ENCODE peak calls at places on chromosomes 5 and 9, in ten cellular contexts. X is A549, Z is prostate gland, E is ovary, I is sigmoid colon, Y is left ventricle myocardium inferior, N is tibial artery, H is fibroblast of lung, B is thyroid gland, L is pancreas. A is an unnamed sample.

GRCh38 chr9:72441296-72442211 is 76.5 kb upstream of the ZFAND5 start:
- DNase-seq in H (no peak), Y (no peak), X (peak; percentile 40), B (no peak), I (no peak), E (no peak), Z (no peak), N (no peak), L (no peak), A (no peak)

GRCh38 chr9:33884856-33885701 is 68.1 kb downstream of the UBE2R2 start:
- DNase-seq in N (no peak), E (peak; percentile 36), H (peak; percentile 64), B (peak; percentile 69), Z (peak; percentile 13), L (peak; percentile 33), Y (no peak), I (no peak), X (no peak), A (no peak)

GRCh38 chr9:36936498-36936831 is 97.6 kb downstream of the PAX5 start:
- DNase-seq in I (no peak), N (no peak), L (no peak), E (no peak), H (no peak), B (no peak), Y (no peak), Z (no peak), X (no peak), A (no peak)

GRCh38 chr9:114098021-114098659 is 952 bp downstream of the KIF12 start:
- DNase-seq in I (no peak), Z (peak; percentile 27), B (peak; percentile 80), E (no peak), Y (no peak), H (no peak), X (peak; percentile 75), L (peak; percentile 72), N (peak; percentile 62), A (no peak)

GRCh38 chr5:129656952-129657351 is 90.9 kb upstream of the MINAR2 start:
- DNase-seq in I (no peak), N (no peak), Z (no peak), L (no peak), B (no peak), X (no peak), H (no peak), Y (no peak), E (no peak), A (no peak)

GRCh38 chr9:95103385-95104087 is 214.0 kb downstream of the FANCC start:
- DNase-seq in B (peak; percentile 58), Z (no peak), E (peak; percentile 31), Y (peak; percentile 58), N (no peak), I (peak; percentile 76), H (peak; percentile 33), L (no peak), X (peak; percentile 40), A (no peak)

GRCh38 chr5:159332800-159333563 is 2.7 kb upstream of the IL12B start:
- DNase-seq in H (no peak), X (no peak), I (no peak), Y (no peak), B (no peak), E (no peak), L (no peak), Z (no peak), N (no peak), A (no peak)

GRCh38 chr9:91771864-91772263 is 178.2 kb downstream of the ROR2 start:
- DNase-seq in Y (no peak), N (no peak), E (no peak), L (no peak), H (no peak), X (no peak), B (no peak), Z (no peak), I (no peak), A (no peak)

GRCh38 chr5:177487144-177487543 is 10.3 kb downstream of the PDLIM7 start:
- DNase-seq in N (no peak), L (no peak), E (no peak), B (no peak), H (no peak), I (no peak), Y (no peak), Z (no peak), X (no peak), A (no peak)

GRCh38 chr5:177490992-177491391 is 6.4 kb downstream of the PDLIM7 start:
- DNase-seq in X (no peak), L (no peak), B (no peak), Z (no peak), N (no peak), H (no peak), E (no peak), Y (no peak), I (no peak), A (no peak)

GRCh38 chr5:177487975-177488374 is 9.4 kb downstream of the PDLIM7 start:
- DNase-seq in L (no peak), H (no peak), X (no peak), Y (no peak), Z (no peak), I (no peak), N (no peak), E (no peak), B (no peak), A (no peak)

GRCh38 chr5:177490311-177490991 is 7.0 kb downstream of the PDLIM7 start:
- DNase-seq in Z (no peak), X (no peak), L (no peak), N (no peak), Y (no peak), I (peak; percentile 90), H (no peak), B (no peak), E (no peak), A (no peak)

DNA sequence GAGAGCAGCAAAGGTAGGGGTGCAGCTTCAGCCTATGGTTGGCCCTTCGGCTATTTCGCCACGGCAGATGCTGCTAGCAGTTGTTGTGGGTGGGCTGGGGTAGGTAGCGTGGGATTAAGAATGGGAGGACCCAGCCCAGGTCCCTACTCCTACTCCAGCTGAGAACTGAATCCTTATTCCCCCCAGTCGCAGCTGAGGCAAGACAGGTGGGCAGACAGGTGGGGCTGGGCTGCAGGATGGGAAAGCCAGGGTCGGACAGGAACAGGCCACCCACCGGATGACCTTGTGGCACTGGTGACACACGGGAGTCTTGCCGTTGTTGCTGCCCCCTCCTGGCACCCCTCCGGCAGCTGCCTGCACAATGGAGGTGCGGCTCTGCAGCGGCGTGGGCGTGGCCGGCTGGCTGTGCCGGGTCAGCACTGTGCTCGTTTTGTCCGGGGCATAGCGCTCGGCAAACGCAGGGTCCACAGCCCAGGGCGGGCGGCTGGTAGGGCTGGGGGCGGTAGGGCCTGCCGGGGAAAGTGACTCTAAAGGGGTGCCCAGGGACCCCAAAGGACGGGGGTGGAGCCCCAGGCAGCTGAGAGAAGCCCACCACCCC is 8.2 kb downstream of the PDLIM7 start:
- DNase-seq in N (no peak), Y (no peak), I (no peak), E (no peak), Z (no peak), B (no peak), L (no peak), H (no peak), X (peak; percentile 41), A (no peak)
- TF ChIP-seq CTCF in N (no peak), Y (no peak), I (no peak), E (no peak), Z (no peak), B (no peak), L (no peak), H (no peak), X (no peak), A (no peak)

GRCh38 chr5:93805616-93806393 is 64.4 kb upstream of the POU5F2 start:
- DNase-seq in X (no peak), Z (no peak), I (no peak), N (no peak), L (no peak), H (no peak), Y (no peak), E (no peak), B (no peak), A (no peak)

DNA sequence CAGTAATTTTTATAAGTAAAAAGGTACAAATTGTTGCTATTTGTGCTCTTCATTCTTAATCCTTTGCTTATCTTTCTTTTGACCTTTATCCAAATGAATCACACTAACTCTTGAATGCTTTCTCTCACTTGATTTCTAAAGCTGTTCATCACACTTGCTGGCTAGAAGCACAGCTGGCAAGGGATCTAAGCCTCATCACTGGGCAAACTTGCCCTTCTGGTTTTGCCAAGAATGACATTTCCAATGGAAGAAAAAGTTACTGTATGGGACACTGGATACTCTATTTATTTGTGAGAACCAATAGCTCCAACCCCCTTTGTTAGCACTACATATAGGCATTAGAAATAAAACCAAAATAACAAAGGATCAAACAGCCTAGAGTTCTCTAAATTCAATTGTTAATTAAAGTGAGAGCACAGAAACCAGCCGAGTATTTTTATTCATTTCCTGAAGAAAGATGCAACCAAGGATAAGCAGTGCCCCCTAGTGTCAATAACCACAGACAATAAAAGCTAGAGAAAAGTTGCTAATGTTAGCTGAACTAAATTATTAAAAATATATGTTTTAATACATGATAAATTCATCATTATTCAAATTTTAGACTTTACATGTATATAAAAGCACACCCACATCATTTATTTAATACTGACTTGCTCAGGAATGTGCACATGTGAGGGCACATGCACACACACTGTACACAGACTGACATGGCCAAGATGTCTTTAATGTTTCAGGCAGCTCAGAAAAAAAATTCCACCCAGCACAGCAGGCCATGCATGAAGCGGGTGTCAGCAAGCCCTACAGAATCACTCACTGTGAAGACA is 59.8 kb upstream of the POU5F2 start:
- DNase-seq in X (peak; percentile 60), Y (no peak), B (peak; percentile 61), E (no peak), N (no peak), Z (peak; percentile 41), L (peak; percentile 21), I (no peak), H (peak; percentile 81), A (no peak)
- H3K4me1 ChIP-seq in X (peaks cover 12% of the 10 kb centered on the region), Y (peaks cover 7% of the 10 kb centered on the region), B (peaks cover 4% of the 10 kb centered on the region), E (no peaks in the 10 kb centered on the region), N (peaks cover 9% of the 10 kb centered on the region), Z (no peaks in the 10 kb centered on the region), L (peaks cover 4% of the 10 kb centered on the region), I (no peaks in the 10 kb centered on the region), H (peaks cover 2% of the 10 kb centered on the region), A (no peaks in the 10 kb centered on the region)

GRCh38 chr9:81389569-81389993 is 299.8 kb downstream of the TLE1 start:
- DNase-seq in N (no peak), Y (no peak), Z (no peak), E (peak; percentile 19), I (peak; percentile 74), B (no peak), H (peak; percentile 94), L (no peak), X (peak; percentile 90), A (no peak)
- H3K27ac ChIP-seq in N (no peak overlapping the region), Y (no peak overlapping the region), Z (no peak overlapping the region), E (no peak overlapping the region), I (no peak overlapping the region), B (no peak overlapping the region), H (peak overlapping the region; percentile 48), L (no peak overlapping the region), X (peak overlapping the region; percentile 82), A (no peak overlapping the region)

DNA sequence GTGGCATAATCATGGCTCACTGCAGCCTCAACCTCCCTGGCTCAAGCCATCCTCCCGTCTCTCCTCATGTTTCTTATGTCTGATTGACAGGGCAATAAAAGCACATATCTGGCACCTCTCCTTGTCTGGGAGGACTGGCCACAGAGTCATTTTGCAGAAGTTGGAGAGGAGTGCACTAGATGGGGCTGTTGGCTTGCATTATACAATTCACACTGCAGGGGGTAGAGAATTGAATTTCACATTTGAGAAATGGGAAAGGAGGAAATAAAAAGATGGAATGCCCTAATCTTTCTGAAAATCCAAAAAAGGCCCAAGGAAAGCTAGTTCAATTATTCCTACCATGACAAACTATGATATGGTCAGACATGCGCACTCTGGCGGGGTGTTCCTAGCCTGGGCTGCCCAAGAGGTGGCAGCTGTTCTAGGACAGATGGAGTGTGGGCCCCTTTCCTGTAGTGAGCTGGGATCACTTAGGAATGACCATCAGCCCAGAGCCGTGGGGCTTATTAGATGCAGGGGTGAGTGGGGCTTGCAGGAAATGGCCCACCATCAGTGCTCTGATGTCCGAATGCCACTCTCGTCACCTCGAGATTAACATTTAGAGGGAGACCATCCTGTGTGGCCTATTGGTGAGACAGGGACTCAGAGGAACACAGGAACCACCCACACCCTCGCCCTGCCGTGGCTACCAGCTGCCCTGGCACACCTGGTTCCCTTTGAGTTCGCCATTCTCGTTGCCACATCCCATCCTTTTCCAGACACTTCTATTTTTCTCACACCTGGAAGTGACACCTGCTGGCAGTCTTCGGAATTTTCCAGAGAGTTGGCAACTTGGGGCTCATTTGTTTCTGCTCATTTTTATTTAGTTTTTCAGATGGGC is 21.8 kb upstream of the ANKRD18A start:
- DNase-seq in Y (no peak), Z (peak; percentile 36), B (peak; percentile 37), N (no peak), E (no peak), H (peak; percentile 52), I (no peak), L (peak; percentile 58), X (peak; percentile 68), A (no peak)
- TF ChIP-seq CTCF in Y (peak; percentile 61), Z (peak; percentile 70), B (peak; percentile 42), N (no peak), E (no peak), H (peak; percentile 45), I (no peak), L (no peak), X (peak; percentile 62), A (no peak)

A was measured in heart left ventricle.